ENCODE peak calls at places on chromosomes 2 and 18, in four cellular contexts. One of them, this sample, is unnamed.
A peak's percentile ranks its signal among the peaks of the same experiment; 100 is the strongest.

GRCh38 chr2:16262516-16263178 is 322.3 kb downstream of the MYCN start:
- DNase-seq in posterior cingulate gyrus: no peak
- DNase-seq in caudate nucleus: no peak
- DNase-seq in WERI-Rb-1: peak; percentile 28
- DNase-seq in this sample: no peak

GRCh38 chr18:59265246-59266018 is 7.8 kb downstream of the RAX start:
- DNase-seq in caudate nucleus: no peak
- DNase-seq in WERI-Rb-1: peak; percentile 89
- DNase-seq in posterior cingulate gyrus: no peak
- DNase-seq in this sample: no peak

GRCh38 chr2:177030391-177031000 is 182.1 kb upstream of the HNRNPA3 start:
- DNase-seq in posterior cingulate gyrus: peak; percentile 86
- DNase-seq in WERI-Rb-1: no peak
- DNase-seq in caudate nucleus: no peak
- DNase-seq in this sample: no peak

GRCh38 chr2:110104025-110104771 is 11.4 kb downstream of the MALL start:
- DNase-seq in caudate nucleus: no peak
- DNase-seq in posterior cingulate gyrus: peak; percentile 17
- DNase-seq in WERI-Rb-1: no peak
- DNase-seq in this sample: peak; percentile 99

GRCh38 chr2:168920504-168921157 is 19.5 kb downstream of the G6PC2 start:
- DNase-seq in WERI-Rb-1: no peak
- DNase-seq in posterior cingulate gyrus: no peak
- DNase-seq in caudate nucleus: no peak
- DNase-seq in this sample: no peak

GRCh38 chr2:154697422-154698237 is 865 bp upstream of the KCNJ3 start:
- DNase-seq in caudate nucleus: no peak
- DNase-seq in WERI-Rb-1: peak; percentile 51
- DNase-seq in posterior cingulate gyrus: peak; percentile 96
- DNase-seq in this sample: no peak

GRCh38 chr2:233692648-233693047 is at the start of gene UGT1A6:
- DNase-seq in caudate nucleus: no peak
- DNase-seq in WERI-Rb-1: no peak
- DNase-seq in posterior cingulate gyrus: no peak
- DNase-seq in this sample: no peak

GRCh38 chr2:237616373-237617304 is 10.7 kb upstream of the LRRFIP1 start:
- DNase-seq in caudate nucleus: no peak
- DNase-seq in posterior cingulate gyrus: no peak
- DNase-seq in WERI-Rb-1: no peak
- DNase-seq in this sample: no peak

GRCh38 chr18:12694032-12694431 is 8.5 kb downstream of the CEP76 start:
- DNase-seq in caudate nucleus: no peak
- DNase-seq in WERI-Rb-1: no peak
- DNase-seq in posterior cingulate gyrus: no peak
- DNase-seq in this sample: no peak

GRCh38 chr2:95034221-95034620 is 8.7 kb downstream of the MAL start:
- DNase-seq in posterior cingulate gyrus: peak; percentile 78
- DNase-seq in caudate nucleus: no peak
- DNase-seq in WERI-Rb-1: no peak
- DNase-seq in this sample: no peak

GRCh38 chr2:3635171-3636008 is 22.6 kb upstream of the ALLC start:
- DNase-seq in WERI-Rb-1: peak; percentile 6
- DNase-seq in posterior cingulate gyrus: peak; percentile 55
- DNase-seq in caudate nucleus: no peak
- DNase-seq in this sample: no peak

GRCh38 chr2:15919716-15920444 is 20.5 kb upstream of the MYCN start:
- DNase-seq in WERI-Rb-1: peak; percentile 64
- DNase-seq in posterior cingulate gyrus: no peak
- DNase-seq in caudate nucleus: no peak
- DNase-seq in this sample: no peak

GRCh38 chr2:37297632-37298031 is 27.0 kb downstream of the PRKD3 start:
- DNase-seq in WERI-Rb-1: no peak
- DNase-seq in caudate nucleus: no peak
- DNase-seq in posterior cingulate gyrus: no peak
- DNase-seq in this sample: no peak

GRCh38 chr2:158912122-158912521 is 56.3 kb upstream of the TANC1 start:
- DNase-seq in posterior cingulate gyrus: no peak
- DNase-seq in WERI-Rb-1: no peak
- DNase-seq in caudate nucleus: no peak
- DNase-seq in this sample: no peak

GRCh38 chr2:127670055-127670956 is 5.0 kb downstream of the LIMS2 start:
- DNase-seq in posterior cingulate gyrus: no peak
- DNase-seq in WERI-Rb-1: no peak
- DNase-seq in caudate nucleus: no peak
- DNase-seq in this sample: no peak

GRCh38 chr18:63079114-63079513 is 240.5 kb downstream of the BCL2 start:
- DNase-seq in WERI-Rb-1: no peak
- DNase-seq in posterior cingulate gyrus: no peak
- DNase-seq in caudate nucleus: no peak
- DNase-seq in this sample: no peak

GRCh38 chr2:23545391-23545790 is 160.4 kb downstream of the KLHL29 start:
- DNase-seq in caudate nucleus: no peak
- DNase-seq in posterior cingulate gyrus: no peak
- DNase-seq in WERI-Rb-1: peak; percentile 56
- DNase-seq in this sample: no peak

GRCh38 chr2:213306320-213306942 is 22.2 kb downstream of the SPAG16 start:
- DNase-seq in caudate nucleus: no peak
- DNase-seq in WERI-Rb-1: no peak
- DNase-seq in posterior cingulate gyrus: no peak
- DNase-seq in this sample: no peak

GRCh38 chr2:150133623-150134022 is 353.8 kb downstream of the RND3 start:
- DNase-seq in posterior cingulate gyrus: no peak
- DNase-seq in WERI-Rb-1: no peak
- DNase-seq in caudate nucleus: no peak
- DNase-seq in this sample: peak; percentile 97